ENCODE peak calls at places on chromosomes 11 and 22, in nine cellular contexts. O is GM10248; G is CD4-positive, alpha-beta T cell; U is transverse colon; Y is coronary artery; C is SK-N-SH; J is lower leg skin; V is bronchial epithelial cell; K is upper lobe of left lung. X is an unnamed sample.

GRCh38 chr11:106311531-106312230 is 234.2 kb downstream of the AASDHPPT start:
- DNase-seq in O (no peak), G (no peak), U (no peak), Y (no peak), C (no peak), J (no peak), V (no peak), K (no peak), X (no peak)

GRCh38 chr22:33082221-33082620 is 24.0 kb upstream of the SYN3 start:
- DNase-seq in O (no peak), G (no peak), U (no peak), Y (no peak), C (no peak), J (no peak), V (no peak), K (no peak), X (no peak)

GRCh38 chr11:113991718-113992458 is 17.0 kb downstream of the HTR3A start:
- DNase-seq in O (no peak), G (no peak), U (no peak), Y (no peak), C (peak), J (no peak), V (no peak), K (no peak), X (no peak)

GRCh38 chr11:43803766-43804165 is 76.9 kb upstream of the ALKBH3 start:
- DNase-seq in O (no peak), G (no peak), U (no peak), Y (no peak), C (no peak), J (no peak), V (no peak), K (no peak), X (no peak)

GRCh38 chr11:60252208-60252566 is 9.2 kb upstream of the MS4A4E start:
- DNase-seq in O (no peak), G (no peak), U (no peak), Y (no peak), C (no peak), J (no peak), V (no peak), K (no peak), X (no peak)

GRCh38 chr22:17882162-17882561 is 107.9 kb upstream of the BID start:
- DNase-seq in O (no peak), G (no peak), U (no peak), Y (no peak), C (no peak), J (no peak), V (no peak), K (no peak), X (no peak)

GRCh38 chr11:70547821-70548670 is 149.7 kb downstream of the CTTN start:
- DNase-seq in O (no peak), G (no peak), U (no peak), Y (no peak), C (peak), J (no peak), V (no peak), K (no peak), X (no peak)

GRCh38 chr11:19849107-19849789 is 136.6 kb downstream of the NAV2 start:
- DNase-seq in O (no peak), G (no peak), U (no peak), Y (no peak), C (no peak), J (no peak), V (no peak), K (no peak), X (no peak)

GRCh38 chr11:133118563-133119303 is 413.6 kb downstream of the OPCML start:
- DNase-seq in O (no peak), G (no peak), U (no peak), Y (no peak), C (no peak), J (no peak), V (no peak), K (no peak), X (no peak)

GRCh38 chr22:18985761-18986160 is 49.7 kb upstream of the PRODH start:
- DNase-seq in O (no peak), G (no peak), U (no peak), Y (peak), C (no peak), J (no peak), V (no peak), K (no peak), X (no peak)

GRCh38 chr11:91691872-91692271 is 532.7 kb upstream of the FAT3 start:
- DNase-seq in O (no peak), G (no peak), U (no peak), Y (no peak), C (no peak), J (no peak), V (peak), K (no peak), X (no peak)

GRCh38 chr11:95239871-95240648 is 9.1 kb upstream of the SESN3 start:
- DNase-seq in O (no peak), G (no peak), U (no peak), Y (no peak), C (no peak), J (no peak), V (peak), K (no peak), X (no peak)

GRCh38 chr11:2270322-2271076 is at the start of gene ASCL2:
- DNase-seq in O (no peak), G (no peak), U (no peak), Y (peak), C (peak), J (peak), V (no peak), K (no peak), X (peak)

GRCh38 chr11:2271077-2271326 is 614 bp upstream of the ASCL2 start:
- DNase-seq in O (no peak), G (no peak), U (peak), Y (peak), C (no peak), J (peak), V (no peak), K (no peak), X (no peak)

GRCh38 chr11:2268911-2269600 is 1.3 kb downstream of the ASCL2 start:
- DNase-seq in O (peak), G (peak), U (peak), Y (peak), C (peak), J (peak), V (peak), K (peak), X (peak)

GRCh38 chr11:2267871-2268825 is 2.2 kb downstream of the ASCL2 start:
- DNase-seq in O (no peak), G (no peak), U (no peak), Y (peak), C (no peak), J (peak), V (no peak), K (no peak), X (no peak)

GRCh38 chr11:2269601-2270321 is 627 bp downstream of the ASCL2 start:
- DNase-seq in O (no peak), G (peak), U (peak), Y (peak), C (peak), J (peak), V (peak), K (peak), X (peak)
- TF ChIP-seq CTCF in O (no peak), G (no peak), U (no peak), Y (no peak), C (no peak), J (no peak), V (peak), K (peak), X (peak)

GRCh38 chr11:77423624-77424023 is 50.3 kb downstream of the PAK1 start:
- DNase-seq in O (no peak), G (no peak), U (no peak), Y (no peak), C (no peak), J (no peak), V (no peak), K (no peak), X (no peak)

GRCh38 chr11:77424639-77425038 is 49.3 kb downstream of the PAK1 start:
- DNase-seq in O (no peak), G (no peak), U (no peak), Y (no peak), C (no peak), J (no peak), V (no peak), K (no peak), X (no peak)

GRCh38 chr11:77431813-77432212 is 42.1 kb downstream of the PAK1 start:
- DNase-seq in O (no peak), G (no peak), U (no peak), Y (no peak), C (no peak), J (no peak), V (no peak), K (no peak), X (no peak)

GRCh38 chr11:77422690-77423089 is 51.2 kb downstream of the PAK1 start:
- DNase-seq in O (no peak), G (no peak), U (no peak), Y (no peak), C (no peak), J (no peak), V (no peak), K (no peak), X (no peak)

GRCh38 chr11:77428598-77428997 is 45.3 kb downstream of the PAK1 start:
- DNase-seq in O (no peak), G (no peak), U (no peak), Y (no peak), C (no peak), J (no peak), V (no peak), K (no peak), X (no peak)
- TF ChIP-seq CTCF in O (no peak), G (no peak), U (no peak), Y (no peak), C (no peak), J (no peak), V (no peak), K (no peak), X (no peak)

DNA sequence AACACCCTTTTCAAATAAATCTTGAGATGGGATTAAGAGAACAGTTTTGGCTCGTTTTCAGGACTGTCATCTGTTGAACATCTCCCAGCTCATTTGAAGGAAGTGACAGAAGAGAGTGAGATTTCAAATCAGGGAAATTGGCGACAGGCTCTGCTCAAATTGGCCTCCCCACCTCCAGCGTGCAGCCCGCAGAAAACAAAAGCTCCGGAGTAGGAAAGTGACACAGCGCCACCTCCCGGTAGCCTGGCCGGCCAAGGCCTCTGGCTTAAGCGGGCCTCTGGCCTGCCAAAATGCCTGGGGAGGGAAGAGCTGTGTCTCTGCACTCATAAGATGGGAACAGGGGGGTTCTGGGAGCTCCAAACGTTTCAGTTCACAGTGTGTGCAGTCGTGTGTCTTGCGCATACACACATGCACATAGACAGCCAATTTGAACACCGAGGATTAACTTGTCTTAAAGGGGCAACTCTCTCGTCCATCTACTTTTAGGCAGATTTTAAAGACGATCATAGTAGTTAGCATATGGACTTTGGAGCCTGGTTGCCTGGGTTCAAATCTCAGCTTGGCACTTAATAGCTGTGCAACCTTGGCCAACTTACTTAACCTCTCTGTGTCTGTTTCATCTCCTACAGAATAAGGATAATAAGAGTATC is 132.7 kb upstream of the RCN1 start:
- DNase-seq in O (peak), G (peak), U (peak), Y (no peak), C (peak), J (peak), V (peak), K (peak), X (peak)
- TF ChIP-seq CTCF in O (peak), G (peak), U (peak), Y (peak), C (peak), J (no peak), V (peak), K (peak), X (peak)

GRCh38 chr11:118176400-118177134 is at the start of gene SCN2B:
- DNase-seq in O (no peak), G (no peak), U (no peak), Y (no peak), C (peak), J (no peak), V (peak), K (no peak), X (no peak)

GRCh38 chr11:118175600-118176399 is 639 bp downstream of the SCN2B start:
- DNase-seq in O (no peak), G (no peak), U (no peak), Y (no peak), C (no peak), J (no peak), V (peak), K (no peak), X (no peak)

GRCh38 chr11:118175031-118175531 is 1.4 kb downstream of the SCN2B start:
- DNase-seq in O (no peak), G (no peak), U (no peak), Y (no peak), C (no peak), J (no peak), V (peak), K (no peak), X (no peak)

GRCh38 chr11:118180300-118180703 is 3.9 kb upstream of the SCN2B start:
- DNase-seq in O (no peak), G (no peak), U (peak), Y (no peak), C (peak), J (peak), V (peak), K (no peak), X (no peak)
- TF ChIP-seq CTCF in O (no peak), G (no peak), U (no peak), Y (no peak), C (no peak), J (no peak), V (no peak), K (no peak), X (no peak)

DNA sequence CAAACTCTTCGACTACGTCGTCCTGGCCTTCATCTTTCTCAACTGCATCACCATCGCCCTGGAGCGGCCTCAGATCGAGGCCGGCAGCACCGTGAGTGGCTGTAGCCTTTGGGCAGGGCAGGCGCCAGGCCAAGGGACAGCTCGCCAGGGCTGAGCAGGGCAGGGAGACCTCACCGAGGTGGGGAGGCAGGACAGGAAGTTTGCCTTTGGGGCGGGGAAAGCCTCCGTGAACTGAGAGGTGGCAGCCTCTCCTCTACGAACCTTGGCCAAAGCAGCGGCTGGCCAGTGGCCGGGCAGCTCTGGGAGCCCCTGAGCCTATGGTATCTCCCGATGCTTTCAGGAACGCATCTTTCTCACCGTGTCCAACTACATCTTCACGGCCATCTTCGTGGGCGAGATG is 93.2 kb downstream of the CACNA1I start:
- DNase-seq in O (no peak), G (no peak), U (peak), Y (no peak), C (no peak), J (no peak), V (no peak), K (no peak), X (no peak)
- TF ChIP-seq CTCF in O (no peak), G (no peak), U (no peak), Y (no peak), C (no peak), J (no peak), V (no peak), K (no peak), X (no peak)

DNA sequence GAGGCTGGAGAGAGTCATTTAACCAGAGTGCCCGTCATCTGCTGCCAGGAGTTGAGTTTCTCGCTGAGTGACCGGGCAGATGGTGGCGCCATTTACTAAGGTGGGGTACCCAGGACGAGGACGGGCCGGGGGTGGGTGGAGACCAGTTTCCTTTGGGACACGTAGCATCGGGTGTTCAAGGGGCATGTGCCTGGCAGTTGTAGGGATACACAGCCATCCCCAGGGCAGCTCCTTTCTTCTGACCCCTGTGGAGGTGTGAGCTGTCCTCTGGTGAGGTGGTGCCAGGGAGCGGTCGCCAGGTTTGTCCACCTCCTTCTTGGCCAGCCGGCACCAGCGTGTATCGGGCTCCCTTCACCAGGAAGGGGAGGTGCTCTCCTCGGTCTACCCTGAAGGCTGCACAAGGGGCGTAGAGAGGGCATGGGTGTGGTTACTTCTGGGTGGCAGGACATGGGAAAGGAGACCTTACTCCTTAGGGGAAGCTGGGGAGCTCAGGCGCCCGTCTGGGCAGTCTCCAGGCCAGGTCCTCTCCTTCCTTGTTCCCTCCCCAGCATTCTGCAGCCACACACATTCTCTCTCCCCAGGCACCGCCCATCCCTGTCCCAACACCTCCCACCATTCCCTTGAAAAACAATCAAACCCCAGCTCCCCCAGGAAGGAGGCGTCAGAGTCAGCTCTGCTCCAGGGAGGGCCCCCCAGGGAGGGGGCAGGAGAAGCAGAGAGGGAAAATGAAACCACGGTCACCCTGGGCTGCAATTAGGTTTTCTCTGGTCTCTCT is 10.3 kb upstream of the MB start:
- DNase-seq in O (peak), G (peak), U (peak), Y (peak), C (peak), J (peak), V (peak), K (peak), X (no peak)
- TF ChIP-seq CTCF in O (peak), G (peak), U (peak), Y (peak), C (peak), J (no peak), V (peak), K (peak), X (peak)

GRCh38 chr11:34105079-34105956 is at the start of gene NAT10:
- DNase-seq in O (peak), G (peak), U (peak), Y (peak), C (peak), J (peak), V (peak), K (peak), X (peak)
- TF ChIP-seq CTCF in O (no peak), G (no peak), U (no peak), Y (no peak), C (no peak), J (no peak), V (peak), K (no peak), X (peak)

GRCh38 chr11:63673579-63673978 is 2.4 kb upstream of the ATL3 start:
- DNase-seq in O (no peak), G (no peak), U (no peak), Y (no peak), C (no peak), J (no peak), V (no peak), K (no peak), X (no peak)

GRCh38 chr11:63671322-63672155 is at the start of gene ATL3:
- DNase-seq in O (peak), G (peak), U (peak), Y (peak), C (peak), J (peak), V (peak), K (peak), X (peak)

GRCh38 chr11:63670738-63671321 is 346 bp downstream of the ATL3 start:
- DNase-seq in O (peak), G (no peak), U (peak), Y (no peak), C (peak), J (peak), V (no peak), K (peak), X (no peak)

GRCh38 chr11:63672156-63672463 is 934 bp upstream of the ATL3 start:
- DNase-seq in O (no peak), G (no peak), U (no peak), Y (no peak), C (no peak), J (no peak), V (no peak), K (no peak), X (no peak)

GRCh38 chr11:63672934-63673539 is 1.9 kb upstream of the ATL3 start:
- DNase-seq in O (no peak), G (no peak), U (no peak), Y (no peak), C (no peak), J (no peak), V (no peak), K (no peak), X (no peak)
- TF ChIP-seq CTCF in O (no peak), G (no peak), U (no peak), Y (no peak), C (no peak), J (no peak), V (no peak), K (no peak), X (no peak)

DNA sequence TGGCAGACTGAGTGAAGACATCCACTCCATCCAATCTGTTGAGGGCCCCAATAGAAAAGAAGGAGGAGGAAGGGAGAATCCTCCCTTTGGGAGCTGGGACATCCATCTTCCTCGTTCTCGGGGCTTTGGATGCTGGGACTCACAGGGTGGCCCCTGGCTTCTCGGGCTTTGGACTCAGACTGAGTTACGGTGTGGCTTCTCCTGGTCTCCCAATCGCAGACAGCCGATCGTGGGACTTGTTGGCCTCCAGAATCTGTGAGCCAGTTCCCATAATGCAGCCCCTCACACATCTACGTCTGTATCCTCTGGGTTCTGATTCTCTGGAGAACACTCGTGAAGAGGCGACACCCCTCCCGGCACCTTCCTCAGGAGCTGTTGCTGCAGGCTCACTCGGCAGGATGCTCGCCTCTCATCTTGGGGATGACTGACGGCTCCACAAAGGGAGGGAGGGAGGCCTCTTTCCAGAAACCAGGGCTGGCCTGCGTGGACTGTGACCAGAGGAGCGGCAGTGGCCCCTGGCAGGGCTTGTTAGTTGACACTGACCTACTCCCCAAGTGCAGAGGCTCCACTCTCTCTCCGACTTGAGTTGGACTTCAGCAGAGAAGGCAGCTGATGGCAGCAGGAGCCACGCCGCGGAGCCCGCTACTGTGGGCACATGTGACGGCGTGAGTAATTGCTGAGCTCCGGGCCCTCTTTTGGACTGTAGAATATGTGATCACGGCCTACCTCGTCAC is 14.7 kb upstream of the TTLL12 start:
- DNase-seq in O (no peak), G (no peak), U (no peak), Y (no peak), C (no peak), J (no peak), V (no peak), K (no peak), X (no peak)
- TF ChIP-seq CTCF in O (no peak), G (no peak), U (no peak), Y (no peak), C (no peak), J (no peak), V (no peak), K (no peak), X (no peak)

X was measured in type B pancreatic cell.